ENCODE peak calls at places on chromosomes 4 and X, in six cellular contexts. I is A549, Y is HepG2, D is K562, O is HCT116, M is SK-N-SH. S is an unnamed sample.

GRCh38 chr4:159705334-159705733 is 602.5 kb downstream of the RAPGEF2 start:
- DNase-seq in I (no peak), Y (no peak), D (no peak), O (no peak), M (no peak), S (no peak)

GRCh38 chr4:2163311-2163821 is 78.6 kb downstream of the HAUS3 start:
- DNase-seq in I (no peak), Y (no peak), D (peak), O (no peak), M (no peak), S (no peak)

GRCh38 chrX:110086916-110087484 is 84.1 kb downstream of the TMEM164 start:
- DNase-seq in I (peak), Y (peak), D (peak), O (peak), M (no peak), S (peak)

GRCh38 chr4:130233377-130234047 is 1137.6 kb downstream of the C4orf33 start:
- DNase-seq in I (no peak), Y (no peak), D (no peak), O (no peak), M (no peak), S (no peak)

GRCh38 chrX:13666836-13667235 is 13.9 kb downstream of the TCEANC start:
- DNase-seq in I (no peak), Y (no peak), D (no peak), O (no peak), M (no peak), S (no peak)

GRCh38 chr4:23455482-23455881 is 434.4 kb downstream of the PPARGC1A start:
- DNase-seq in I (peak), Y (peak), D (no peak), O (no peak), M (no peak), S (no peak)

GRCh38 chrX:39336709-39337294 is 535.5 kb downstream of the MID1IP1 start:
- DNase-seq in I (no peak), Y (no peak), D (no peak), O (no peak), M (no peak), S (no peak)

GRCh38 chr4:120144634-120145033 is 78.0 kb upstream of the MAD2L1 start:
- DNase-seq in I (no peak), Y (no peak), D (no peak), O (no peak), M (no peak), S (no peak)

GRCh38 chr4:104490770-104491395 is 3.8 kb downstream of the CXXC4 start:
- DNase-seq in I (peak), Y (peak), D (peak), O (no peak), M (peak), S (no peak)

GRCh38 chr4:104489731-104490095 is 5.0 kb downstream of the CXXC4 start:
- DNase-seq in I (no peak), Y (no peak), D (no peak), O (no peak), M (no peak), S (no peak)

GRCh38 chr4:104490096-104490769 is 4.5 kb downstream of the CXXC4 start:
- DNase-seq in I (peak), Y (no peak), D (no peak), O (no peak), M (peak), S (no peak)

GRCh38 chr4:104491826-104492771 is 2.6 kb downstream of the CXXC4 start:
- DNase-seq in I (peak), Y (no peak), D (no peak), O (no peak), M (peak), S (no peak)

DNA sequence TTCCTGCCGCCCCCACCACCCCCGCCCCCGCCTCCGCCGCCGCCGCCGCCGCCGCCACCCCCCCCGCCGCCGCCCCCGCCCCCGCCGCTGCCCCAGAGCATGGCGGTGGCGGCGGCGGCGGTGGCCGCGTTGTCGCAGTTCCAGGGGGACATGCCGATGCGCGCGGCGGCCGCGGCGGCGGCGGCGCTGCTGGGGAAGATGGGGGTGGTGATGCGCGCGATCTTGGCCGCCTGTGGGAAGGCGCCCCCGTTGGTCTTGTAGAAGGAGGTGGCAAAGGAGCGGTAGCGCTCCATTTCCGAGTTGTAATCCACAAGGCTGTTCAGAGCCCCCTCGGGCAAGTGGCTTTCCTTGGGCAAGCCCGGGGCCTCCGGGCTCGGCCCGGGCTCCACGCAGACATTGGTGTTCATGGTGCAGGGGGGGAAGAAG is 3.3 kb downstream of the CXXC4 start:
- DNase-seq in I (peak), Y (no peak), D (peak), O (no peak), M (peak), S (no peak)
- TF ChIP-seq REST in I (no peak), Y (no peak), D (no peak), O (no peak), M (no peak), S (no peak)

GRCh38 chrX:47456080-47456479 is 26.9 kb downstream of the ZNF41 start:
- DNase-seq in I (no peak), Y (no peak), D (no peak), O (no peak), M (no peak), S (no peak)

GRCh38 chrX:47460561-47460960 is 22.5 kb downstream of the ZNF41 start:
- DNase-seq in I (no peak), Y (no peak), D (no peak), O (no peak), M (no peak), S (no peak)

GRCh38 chrX:47458528-47458927 is 24.5 kb downstream of the ZNF41 start:
- DNase-seq in I (no peak), Y (no peak), D (no peak), O (no peak), M (no peak), S (no peak)
- TF ChIP-seq REST in I (no peak), Y (no peak), D (no peak), O (no peak), M (no peak), S (no peak)

GRCh38 chrX:42739771-42740170 is 38.2 kb downstream of the PPP1R2C start:
- DNase-seq in I (no peak), Y (no peak), D (no peak), O (no peak), M (no peak), S (no peak)
- TF ChIP-seq REST in I (no peak), Y (no peak), D (no peak), O (no peak), M (no peak), S (no peak)

DNA sequence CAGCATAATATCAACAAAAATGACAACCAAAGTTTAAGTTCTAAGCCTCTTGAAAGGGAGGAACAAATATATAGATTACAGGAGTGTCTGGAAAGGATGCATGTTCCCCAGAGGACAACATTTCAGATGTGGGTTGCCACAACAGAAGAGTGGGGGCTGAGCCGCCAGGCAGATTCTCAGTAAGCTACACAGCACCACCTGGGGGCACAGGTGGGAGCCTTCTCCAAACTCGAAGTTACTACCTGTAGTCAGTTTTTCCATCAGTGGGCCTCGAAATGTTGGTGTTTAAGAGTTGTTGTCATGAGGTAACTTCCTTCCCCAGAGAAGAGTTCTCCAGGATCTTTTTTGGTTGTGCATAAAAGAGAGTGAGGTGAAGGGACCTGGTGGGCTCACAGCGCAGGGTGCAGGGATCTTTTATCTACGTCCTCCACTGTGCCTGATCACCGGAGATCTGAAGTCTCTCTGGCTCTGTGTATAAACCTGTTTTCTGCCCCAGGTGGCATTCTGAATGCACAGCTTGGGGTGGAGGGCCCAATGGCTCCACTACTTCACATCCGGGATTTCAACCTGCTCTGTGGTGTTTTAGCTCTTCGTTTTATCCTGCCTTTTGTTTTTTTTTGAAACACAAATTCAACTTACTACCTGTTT is 58.4 kb upstream of the STS start:
- DNase-seq in I (no peak), Y (no peak), D (no peak), O (no peak), M (no peak), S (no peak)
- TF ChIP-seq REST in I (no peak), Y (no peak), D (no peak), O (no peak), M (no peak), S (no peak)

GRCh38 chrX:55135171-55135570 is 46.4 kb downstream of the PAGE2 start:
- DNase-seq in I (peak), Y (peak), D (peak), O (peak), M (peak), S (no peak)
- TF ChIP-seq REST in I (no peak), Y (no peak), D (no peak), O (no peak), M (no peak), S (no peak)

DNA sequence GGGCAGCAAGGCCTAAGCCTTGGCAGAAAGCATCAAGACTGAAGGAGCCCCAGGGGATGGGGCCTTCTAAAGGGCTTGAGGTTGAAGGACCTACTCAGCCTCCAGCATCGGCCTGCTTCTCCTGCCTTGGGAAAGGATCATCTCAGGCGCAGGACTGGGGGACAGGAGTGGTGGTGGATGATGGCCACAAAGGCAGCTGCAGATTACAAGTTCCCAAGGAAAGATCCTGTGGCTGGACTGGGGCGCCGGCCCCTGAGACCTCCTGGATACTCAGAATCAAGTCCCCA is 1.6 kb upstream of the ELF4 start:
- DNase-seq in I (no peak), Y (no peak), D (no peak), O (no peak), M (no peak), S (no peak)
- TF ChIP-seq REST in I (no peak), Y (no peak), D (no peak), O (no peak), M (no peak), S (no peak)

GRCh38 chr4:83867221-83867620 is 331.3 kb downstream of the GPAT3 start:
- DNase-seq in I (no peak), Y (no peak), D (no peak), O (no peak), M (no peak), S (no peak)

GRCh38 chr4:83862471-83862870 is 326.6 kb downstream of the GPAT3 start:
- DNase-seq in I (no peak), Y (peak), D (no peak), O (no peak), M (no peak), S (no peak)

GRCh38 chr4:83870551-83870950 is 334.6 kb downstream of the GPAT3 start:
- DNase-seq in I (no peak), Y (no peak), D (no peak), O (no peak), M (no peak), S (no peak)

GRCh38 chr4:83865417-83866150 is 329.7 kb downstream of the GPAT3 start:
- DNase-seq in I (no peak), Y (no peak), D (no peak), O (no peak), M (no peak), S (no peak)

GRCh38 chr4:83866821-83867220 is 330.9 kb downstream of the GPAT3 start:
- DNase-seq in I (no peak), Y (no peak), D (no peak), O (no peak), M (no peak), S (no peak)
- TF ChIP-seq REST in I (no peak), Y (no peak), D (no peak), O (no peak), M (no peak), S (no peak)

DNA sequence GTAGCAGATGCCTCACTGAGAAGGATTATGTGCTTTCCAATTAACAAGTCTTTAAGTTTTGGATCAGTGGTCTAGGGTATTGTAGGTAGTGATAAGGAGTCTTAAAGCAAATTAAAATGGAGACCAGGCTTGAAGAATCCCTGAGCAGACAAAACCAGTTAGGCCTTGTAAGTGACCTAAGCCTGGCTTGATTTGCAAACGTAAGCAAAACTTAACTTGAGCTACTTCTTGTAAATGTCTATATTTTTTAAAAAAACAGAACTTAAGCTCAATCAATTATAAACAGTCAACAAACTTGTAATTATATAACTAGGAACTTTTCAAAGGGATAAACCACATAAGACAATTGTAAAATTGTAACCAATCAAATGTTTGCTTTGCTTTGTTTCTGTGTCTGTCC is 72.7 kb upstream of the NALF2 start:
- DNase-seq in I (no peak), Y (no peak), D (no peak), O (no peak), M (no peak), S (no peak)
- TF ChIP-seq REST in I (no peak), Y (no peak), D (no peak), O (no peak), M (no peak), S (no peak)

GRCh38 chr4:76723916-76724315 is 174.0 kb downstream of the SOWAHB start:
- DNase-seq in I (peak), Y (no peak), D (no peak), O (peak), M (no peak), S (no peak)

GRCh38 chr4:76725039-76725438 is 172.9 kb downstream of the SOWAHB start:
- DNase-seq in I (no peak), Y (no peak), D (no peak), O (no peak), M (no peak), S (no peak)

GRCh38 chr4:76723373-76723772 is 174.6 kb downstream of the SOWAHB start:
- DNase-seq in I (peak), Y (no peak), D (no peak), O (no peak), M (no peak), S (no peak)

GRCh38 chr4:76726631-76727030 is 171.3 kb downstream of the SOWAHB start:
- DNase-seq in I (no peak), Y (no peak), D (no peak), O (no peak), M (no peak), S (no peak)

DNA sequence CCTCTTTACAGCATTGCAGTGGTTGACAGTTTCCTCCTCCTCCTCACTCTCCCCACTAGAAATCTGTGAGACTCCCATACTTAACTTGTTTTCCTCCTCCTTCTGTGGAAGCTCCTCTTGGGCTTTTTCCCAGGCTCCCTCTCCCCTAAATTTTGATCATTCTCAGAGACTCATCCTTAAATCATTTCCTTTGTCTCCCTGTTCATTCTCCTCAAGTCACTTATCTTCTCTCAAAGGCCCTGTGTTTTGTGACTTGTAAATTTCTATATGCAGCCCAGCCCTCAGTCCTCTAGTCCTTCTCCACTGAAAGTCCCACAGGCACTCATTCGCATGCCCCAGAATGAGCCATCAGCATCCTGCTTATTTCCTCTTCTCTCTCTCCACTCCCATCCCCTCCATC is 171.8 kb downstream of the SOWAHB start:
- DNase-seq in I (no peak), Y (no peak), D (no peak), O (no peak), M (no peak), S (no peak)
- TF ChIP-seq REST in I (no peak), Y (no peak), D (no peak), O (no peak), M (no peak), S (no peak)